ENCODE peak calls at places on chromosomes 12 and 14, in nine cellular contexts. U is head of caudate nucleus, S is endothelial cell, D is fibroblast of pulmonary artery, F is RWPE2, A is KG1, N is NCI-H1694, T is RWPE1, H is islet precursor cell. I is an unnamed sample.

GRCh38 chr12:116201908-116202307 is 75.6 kb downstream of the MED13L start:
- DNase-seq in U (no peak), S (no peak), H (no peak), N (no peak), D (no peak), F (no peak), T (no peak), A (no peak), I (peak; percentile 34)

GRCh38 chr12:88579572-88579940 is 715 bp downstream of the KITLG start:
- DNase-seq in U (peak; percentile 32), F (no peak), S (peak; percentile 49), A (no peak), H (peak; percentile 75), D (no peak), T (peak; percentile 60), N (no peak), I (no peak)

GRCh38 chr12:64998327-64999156 is 122.6 kb downstream of the WIF1 start:
- DNase-seq in N (no peak), T (no peak), S (no peak), F (no peak), H (no peak), U (no peak), D (no peak), A (no peak), I (peak; percentile 67)

GRCh38 chr12:11578461-11578993 is 70.9 kb upstream of the ETV6 start:
- DNase-seq in T (no peak), H (no peak), F (no peak), A (no peak), U (no peak), S (no peak), D (no peak), N (no peak), I (no peak)

GRCh38 chr14:23883684-23884540 is 69.7 kb upstream of the DHRS4 start:
- DNase-seq in T (no peak), A (no peak), U (no peak), F (no peak), H (no peak), N (no peak), D (no peak), S (no peak), I (no peak)

GRCh38 chr14:68941820-68942219 is 37.3 kb downstream of the ACTN1 start:
- DNase-seq in F (peak; percentile 98), U (peak; percentile 39), D (peak; percentile 92), A (no peak), S (peak; percentile 54), T (peak; percentile 88), N (no peak), H (peak; percentile 97), I (no peak)

GRCh38 chr14:76181546-76181945 is 29.8 kb downstream of the GPATCH2L start:
- DNase-seq in S (no peak), N (peak; percentile 59), D (peak; percentile 26), A (no peak), U (no peak), T (no peak), F (no peak), H (no peak), I (no peak)

GRCh38 chr12:52201520-52201839 is 9.7 kb upstream of the KRT80 start:
- DNase-seq in A (no peak), H (no peak), D (no peak), N (no peak), S (no peak), F (no peak), U (no peak), T (no peak), I (no peak)

GRCh38 chr12:90253674-90254181 is 545.1 kb upstream of the ATP2B1 start:
- DNase-seq in N (peak; percentile 95), F (peak; percentile 91), T (peak; percentile 85), H (peak; percentile 94), U (no peak), D (peak; percentile 91), S (no peak), A (peak; percentile 81), I (peak; percentile 40)

GRCh38 chr12:76588881-76589565 is 29.5 kb upstream of the OSBPL8 start:
- DNase-seq in T (peak; percentile 23), D (peak; percentile 88), U (no peak), H (no peak), N (no peak), S (no peak), F (no peak), A (peak; percentile 50), I (no peak)

GRCh38 chr14:50319721-50320120 is 7.6 kb downstream of the DMAC2L start:
- DNase-seq in S (no peak), D (no peak), F (no peak), H (no peak), T (no peak), A (no peak), N (no peak), U (no peak), I (no peak)

GRCh38 chr14:21350539-21350938 is 33.3 kb downstream of the SUPT16H start:
- DNase-seq in F (no peak), U (no peak), T (no peak), H (no peak), A (no peak), D (no peak), S (no peak), N (no peak), I (no peak)

GRCh38 chr12:64318605-64319004 is 72.0 kb downstream of the C12orf56 start:
- DNase-seq in A (no peak), U (no peak), F (no peak), H (peak; percentile 82), S (peak; percentile 35), N (no peak), D (peak; percentile 80), T (no peak), I (no peak)

GRCh38 chr12:73935817-73936216 is 601.8 kb upstream of the ATXN7L3B start:
- DNase-seq in A (no peak), H (peak; percentile 54), D (no peak), N (no peak), T (no peak), F (no peak), S (no peak), U (no peak), I (peak; percentile 19)

GRCh38 chr12:92437452-92437851 is 265.3 kb upstream of the PLEKHG7 start:
- DNase-seq in H (no peak), T (no peak), A (no peak), D (no peak), N (no peak), F (no peak), U (no peak), S (no peak), I (no peak)